ENCODE peak calls at places on chromosomes 7 and 10, in nine cellular contexts. J is heart left ventricle; U is body of pancreas; B is CD8-positive, alpha-beta T cell; K is kidney; C is cardiac fibroblast; E is foreskin fibroblast; M is fibroblast of pulmonary artery; P is skeletal muscle cell. I is an unnamed sample.

GRCh38 chr7:2732388-2732787 is 44.4 kb downstream of the AMZ1 start:
- DNase-seq in U (no peak), B (no peak), J (no peak), K (no peak), E (no peak), M (no peak), C (no peak), P (no peak), I (peak)

GRCh38 chr7:1925973-1926907 is 256.2 kb downstream of the ELFN1 start:
- DNase-seq in B (no peak), P (no peak), J (no peak), E (no peak), C (no peak), K (no peak), M (no peak), U (no peak), I (no peak)

GRCh38 chr7:129066290-129067131 is 11.6 kb upstream of the TNPO3 start:
- DNase-seq in C (peak), M (peak), J (no peak), B (no peak), E (peak), K (no peak), P (peak), U (no peak), I (no peak)

GRCh38 chr7:77657427-77658331 is 38.6 kb upstream of the RSBN1L start:
- DNase-seq in M (peak), K (no peak), J (no peak), E (no peak), B (no peak), U (peak), P (no peak), C (peak), I (no peak)

GRCh38 chr7:40095226-40095625 is 39.2 kb downstream of the MPLKIP start:
- DNase-seq in C (no peak), M (no peak), B (no peak), U (no peak), J (no peak), P (no peak), K (no peak), E (no peak), I (no peak)

GRCh38 chr10:14556285-14556956 is 218.3 kb downstream of the FAM107B start:
- DNase-seq in J (no peak), B (no peak), K (no peak), U (peak), P (no peak), E (no peak), C (no peak), M (no peak), I (no peak)

GRCh38 chr10:80454526-80455460 is 683 bp downstream of the TSPAN14 start:
- DNase-seq in U (peak), M (peak), K (peak), P (no peak), B (no peak), J (peak), C (no peak), E (peak), I (peak)

GRCh38 chr10:124690971-124691370 is 53.2 kb downstream of the FAM53B start:
- DNase-seq in C (no peak), M (no peak), K (no peak), B (no peak), P (no peak), U (no peak), E (no peak), J (no peak), I (no peak)

GRCh38 chr10:29590598-29591415 is 44.0 kb downstream of the SVIL start:
- DNase-seq in E (peak), U (no peak), P (peak), C (peak), J (no peak), B (peak), M (peak), K (no peak), I (no peak)

GRCh38 chr10:106565546-106565945 is 599.0 kb downstream of the SORCS1 start:
- DNase-seq in B (no peak), C (peak), P (peak), J (no peak), M (peak), K (no peak), E (peak), U (no peak), I (no peak)

GRCh38 chr7:14144538-14144937 is 155.1 kb upstream of the ETV1 start:
- DNase-seq in B (no peak), J (no peak), K (no peak), C (no peak), P (no peak), M (no peak), E (no peak), U (no peak), I (no peak)

GRCh38 chr10:21347043-21347799 is 178.3 kb downstream of the SKIDA1 start:
- DNase-seq in U (no peak), C (no peak), B (no peak), J (no peak), M (no peak), E (no peak), K (no peak), P (no peak), I (no peak)

GRCh38 chr10:27744478-27745379 is 890 bp downstream of the MKX start:
- DNase-seq in M (no peak), J (peak), U (peak), B (no peak), C (peak), P (no peak), E (no peak), K (peak), I (peak)

DNA sequence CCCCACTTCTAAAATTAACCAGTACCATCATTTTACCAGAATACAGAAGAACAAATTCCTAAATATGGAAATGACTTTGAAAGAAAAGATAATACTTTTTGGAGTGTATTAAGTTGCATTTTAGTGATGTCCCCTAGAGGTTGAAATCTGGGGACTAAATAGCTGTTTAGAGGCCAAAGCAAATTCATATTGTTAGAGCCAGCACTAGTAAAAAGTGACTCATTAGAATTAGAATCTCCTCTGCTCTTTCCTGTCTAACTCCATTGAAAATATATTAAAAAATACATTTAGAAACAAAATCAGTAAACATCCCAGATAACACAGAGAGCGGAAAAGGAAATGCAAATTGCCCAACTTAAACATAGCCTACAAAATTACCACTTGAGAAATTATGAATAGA is 1189.6 kb upstream of the C7orf33 start:
- DNase-seq in U (no peak), J (no peak), P (no peak), E (no peak), B (no peak), C (peak), K (no peak), M (no peak), I (no peak)
- H3K4me3 ChIP-seq in U (no peak), J (no peak), P (no peak), E (no peak), B (no peak), C (no peak), K (no peak), M (no peak), I (no peak)

DNA sequence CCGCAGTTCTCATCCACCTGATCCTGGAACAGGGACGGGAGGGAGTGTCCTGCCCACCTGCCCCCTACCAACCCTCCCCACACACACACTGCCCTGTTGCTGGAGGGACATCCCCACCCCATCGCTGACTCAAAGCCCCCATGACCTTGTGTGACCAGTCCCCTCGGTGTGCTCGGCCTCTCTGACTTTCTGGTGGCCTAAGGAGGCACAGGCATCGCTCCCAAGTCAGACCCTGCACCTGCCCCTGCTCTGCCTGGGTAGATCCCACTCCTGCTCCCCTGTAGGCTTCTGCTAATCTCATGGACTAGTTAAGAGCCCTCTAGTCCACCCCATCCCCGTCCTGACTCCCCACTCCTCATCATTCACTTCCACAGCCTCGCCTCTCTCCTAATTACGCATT is 58.8 kb upstream of the DOCK1 start:
- DNase-seq in J (no peak), C (no peak), K (no peak), U (no peak), M (no peak), P (no peak), E (no peak), B (no peak), I (no peak)
- H3K4me3 ChIP-seq in J (no peak), C (no peak), K (no peak), U (no peak), M (no peak), P (no peak), E (no peak), B (no peak), I (no peak)

DNA sequence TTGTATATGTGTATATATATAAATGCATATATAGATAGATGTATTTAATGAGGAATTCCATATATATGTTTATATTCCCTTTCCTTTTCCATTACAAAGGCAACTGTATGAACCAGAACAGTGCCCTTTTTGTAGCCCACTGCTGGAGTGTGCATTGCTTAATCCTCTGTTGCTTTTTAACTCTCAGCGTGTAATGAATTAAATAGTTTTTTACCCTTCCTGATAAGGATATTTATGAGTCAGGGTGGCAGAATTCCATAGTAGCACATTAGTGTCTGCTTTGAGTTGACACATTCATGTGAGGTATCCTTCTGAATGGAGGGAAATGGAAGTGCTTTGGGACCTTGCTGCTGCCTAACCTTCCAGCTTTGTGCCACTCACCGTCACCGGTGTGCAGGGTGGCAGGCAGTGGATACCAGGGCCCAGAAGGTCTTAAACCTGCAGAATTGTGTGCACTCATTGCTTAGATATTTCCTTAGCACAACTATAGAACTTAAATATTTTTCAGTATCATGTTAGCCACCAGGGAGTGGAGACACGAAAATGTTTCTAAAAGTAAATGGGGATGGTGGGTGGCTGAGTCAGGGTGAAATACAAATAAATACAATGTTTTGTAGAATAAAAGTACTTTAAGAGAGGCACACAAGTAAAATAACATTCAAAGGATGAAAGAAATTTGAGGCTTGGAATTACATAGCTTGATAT is 117.9 kb downstream of the SND1 start:
- DNase-seq in P (no peak), J (no peak), U (no peak), C (peak), M (peak), B (no peak), E (no peak), K (no peak), I (no peak)
- H3K4me3 ChIP-seq in P (no peak), J (no peak), U (no peak), C (no peak), M (no peak), B (no peak), E (no peak), K (no peak), I (no peak)

GRCh38 chr10:47137311-47137851 is 162.6 kb upstream of the GDF10 start:
- DNase-seq in C (peak), U (no peak), J (no peak), B (no peak), E (peak), K (no peak), M (peak), P (peak), I (no peak)

GRCh38 chr10:47139121-47139520 is 160.9 kb upstream of the GDF10 start:
- DNase-seq in U (no peak), J (no peak), K (no peak), E (no peak), C (no peak), P (no peak), B (no peak), M (no peak), I (no peak)

GRCh38 chr10:47136866-47137265 is 163.1 kb upstream of the GDF10 start:
- DNase-seq in J (no peak), B (no peak), C (no peak), U (no peak), K (no peak), P (no peak), M (peak), E (no peak), I (no peak)

DNA sequence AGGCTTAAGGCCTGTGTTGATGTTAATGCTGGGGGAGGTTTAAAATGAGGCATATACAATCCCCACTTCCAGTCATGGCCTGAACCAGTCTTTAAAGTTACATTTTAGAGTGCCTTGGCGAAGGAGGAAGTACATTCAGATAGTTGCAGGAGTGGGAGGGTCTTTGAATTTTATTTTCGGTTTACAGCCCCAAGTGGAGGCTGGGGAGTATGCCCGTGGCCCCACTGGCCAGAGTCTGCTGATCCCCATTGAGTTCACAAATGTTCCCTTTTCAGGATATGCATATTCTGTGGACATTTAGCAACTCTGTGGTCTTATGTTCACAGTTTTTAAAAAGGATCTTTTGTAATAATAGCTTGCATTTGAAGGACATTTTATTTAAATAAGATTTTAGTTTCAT is 165.8 kb upstream of the GDF10 start:
- DNase-seq in P (no peak), U (no peak), B (no peak), C (no peak), M (no peak), E (no peak), J (no peak), K (no peak), I (no peak)
- H3K4me3 ChIP-seq in P (no peak), U (no peak), B (no peak), C (no peak), M (no peak), E (no peak), J (no peak), K (no peak), I (no peak)

GRCh38 chr7:158585721-158586498 is 1.7 kb downstream of the PTPRN2 start:
- DNase-seq in P (no peak), M (no peak), U (peak), K (no peak), E (no peak), C (no peak), J (no peak), B (no peak), I (no peak)

GRCh38 chr7:158588878-158589442 is 1.3 kb upstream of the PTPRN2 start:
- DNase-seq in B (no peak), E (no peak), J (no peak), M (no peak), P (no peak), K (no peak), U (no peak), C (no peak), I (no peak)

GRCh38 chr7:158588085-158588877 is 658 bp upstream of the PTPRN2 start:
- DNase-seq in M (no peak), B (no peak), U (peak), P (no peak), J (no peak), K (peak), C (no peak), E (no peak), I (no peak)

GRCh38 chr7:158586499-158587191 is 978 bp downstream of the PTPRN2 start:
- DNase-seq in M (no peak), P (no peak), U (peak), K (peak), E (no peak), C (no peak), J (no peak), B (no peak), I (no peak)

DNA sequence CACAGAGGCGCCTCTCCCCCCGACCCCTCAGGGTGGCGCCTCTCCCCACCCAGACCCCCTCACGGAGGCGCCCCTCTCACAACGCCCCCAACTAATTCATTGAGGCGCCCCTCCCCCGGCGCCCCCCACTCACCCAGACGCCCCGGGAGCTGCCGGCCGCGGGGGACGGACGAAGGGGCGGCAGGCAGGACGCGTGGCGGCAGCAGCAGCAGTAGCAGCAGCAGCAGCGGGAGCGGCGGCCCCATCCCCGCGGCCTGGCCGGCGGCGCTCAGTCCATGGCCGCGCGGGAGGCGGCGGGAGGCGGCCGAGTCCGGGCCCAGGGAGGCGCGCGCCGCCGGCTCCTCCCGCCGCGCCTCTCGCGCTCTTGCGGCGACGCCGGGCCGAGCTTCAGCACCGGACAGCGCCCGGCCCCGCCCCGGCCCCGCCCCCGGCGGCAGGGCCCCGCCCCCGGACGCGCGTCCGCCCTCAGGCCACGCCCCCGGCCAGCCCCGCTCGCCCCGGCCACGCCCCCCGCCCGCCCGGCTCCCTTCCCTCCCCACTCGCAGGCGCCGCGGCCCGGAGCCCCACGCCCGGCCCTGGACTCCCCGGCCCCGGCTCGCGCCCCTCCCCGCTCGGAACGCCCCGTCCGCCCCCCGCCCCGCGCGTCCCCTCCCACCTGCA is at the start of gene PTPRN2:
- DNase-seq in M (peak), U (peak), C (peak), J (peak), B (peak), K (peak), E (peak), P (no peak), I (peak)
- H3K4me3 ChIP-seq in M (peak), U (peak), C (peak), J (peak), B (no peak), K (no peak), E (no peak), P (peak), I (no peak)

DNA sequence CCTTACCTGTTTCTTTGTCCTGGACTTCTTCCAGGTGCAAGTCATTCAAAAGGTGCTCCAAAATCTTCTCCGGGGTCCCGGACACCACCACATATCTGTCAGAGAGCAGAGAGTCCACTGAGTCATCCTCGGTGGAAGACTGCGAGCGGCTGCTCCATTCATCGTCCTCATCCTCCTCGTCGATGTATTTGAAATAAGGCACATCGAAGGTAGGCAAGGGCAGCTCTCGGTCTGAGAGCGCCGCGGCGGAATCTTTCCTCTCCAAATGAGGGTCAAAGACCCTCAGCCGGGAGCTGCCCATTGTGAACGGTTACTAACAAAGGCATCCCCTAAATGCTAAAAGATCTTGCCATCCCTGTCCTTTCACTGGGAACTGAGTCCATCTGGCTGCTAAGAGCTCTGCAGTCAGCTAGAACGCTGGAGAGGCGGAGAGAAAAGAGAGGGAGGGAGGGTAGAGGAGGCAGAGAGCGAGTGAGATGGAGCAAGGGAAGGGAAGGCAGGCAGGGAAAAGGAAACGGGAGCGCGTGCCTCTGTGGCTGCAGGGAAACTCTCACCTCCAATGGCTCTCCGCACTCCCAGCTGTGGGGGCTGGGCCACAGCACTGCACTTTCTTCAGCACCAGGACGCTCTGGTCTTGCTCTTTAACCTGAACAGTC is 163.5 kb downstream of the RAPGEF5 start:
- DNase-seq in M (peak), P (peak), E (peak), K (peak), C (peak), B (no peak), U (peak), J (peak), I (no peak)
- H3K4me3 ChIP-seq in M (peak), P (peak), E (peak), K (no peak), C (peak), B (no peak), U (peak), J (peak), I (no peak)

DNA sequence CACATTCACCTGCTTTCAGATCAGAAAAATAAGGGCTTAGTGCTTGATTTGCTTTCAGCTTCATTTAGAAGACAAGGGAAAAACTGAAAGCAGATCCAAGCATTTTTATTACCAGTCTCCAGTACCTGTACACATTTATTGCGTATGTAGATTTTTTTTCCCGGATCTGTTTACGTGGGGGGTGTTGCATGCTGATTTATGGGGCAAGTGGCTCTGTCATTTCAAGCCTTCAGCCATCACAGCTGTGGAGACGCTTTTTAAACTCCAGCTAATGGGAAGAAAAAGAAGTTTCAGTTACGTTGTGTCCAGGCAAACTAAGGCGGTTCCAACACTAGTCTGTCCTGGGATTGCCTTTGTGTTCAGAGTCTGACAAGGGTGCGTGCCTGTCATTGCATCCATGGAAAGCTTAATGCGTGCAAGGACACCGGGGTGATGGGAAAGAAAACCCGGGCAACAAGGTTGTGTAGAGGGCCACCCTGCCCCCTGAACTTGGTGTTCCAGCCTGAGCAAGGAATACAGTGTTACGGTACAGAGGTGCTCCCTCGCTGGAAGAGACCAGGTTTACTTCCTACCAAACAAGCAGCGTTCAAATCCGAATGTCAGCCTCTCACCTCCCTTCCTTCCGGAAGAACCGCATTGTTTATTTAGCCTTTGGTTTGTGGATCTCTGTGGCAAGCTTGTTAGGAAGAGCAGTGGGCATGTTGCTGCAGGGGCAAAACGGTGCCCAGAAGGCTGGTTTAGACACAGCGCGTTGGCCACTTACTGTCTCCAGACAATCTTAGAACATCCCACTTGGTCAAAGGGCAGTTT is 128.2 kb downstream of the FGFR2 start:
- DNase-seq in K (no peak), P (no peak), J (no peak), E (no peak), C (no peak), U (no peak), B (no peak), M (no peak), I (no peak)
- H3K4me3 ChIP-seq in K (peak), P (no peak), J (no peak), E (no peak), C (no peak), U (no peak), B (no peak), M (no peak), I (no peak)

I was measured in right lobe of liver.